ENCODE peak calls at places on chromosomes 5 and 9, in four cellular contexts. F, D, N and I are unnamed samples.

GRCh38 chr5:161846731-161847130 is 1.2 kb upstream of the GABRA1 start:
- DNase-seq in F (no peak), D (no peak), N (peak), I (no peak)

GRCh38 chr5:107231191-107231590 is 439.5 kb downstream of the EFNA5 start:
- DNase-seq in F (no peak), D (no peak), N (no peak), I (no peak)

GRCh38 chr5:50699737-50700136 is 33.3 kb downstream of the PARP8 start:
- DNase-seq in F (no peak), D (no peak), N (no peak), I (no peak)

GRCh38 chr5:138033916-138034315 is 1.0 kb upstream of the FAM13B start:
- DNase-seq in F (no peak), D (no peak), N (no peak), I (no peak)

GRCh38 chr5:119943148-119943547 is 313.8 kb downstream of the FAM170A start:
- DNase-seq in F (no peak), D (no peak), N (no peak), I (no peak)

GRCh38 chr9:77999231-77999631 is 32.4 kb downstream of the GNAQ start:
- DNase-seq in F (no peak), D (no peak), N (no peak), I (no peak)

GRCh38 chr5:126808619-126809018 is 31.7 kb downstream of the LMNB1 start:
- DNase-seq in F (no peak), D (no peak), N (no peak), I (no peak)

GRCh38 chr9:73532985-73533384 is 381.3 kb downstream of the ANXA1 start:
- DNase-seq in F (no peak), D (no peak), N (no peak), I (no peak)

GRCh38 chr9:121261107-121261460 is 6.9 kb upstream of the GSN start:
- DNase-seq in F (no peak), D (no peak), N (no peak), I (peak)

GRCh38 chr9:120388000-120388855 is 191.7 kb downstream of the CDK5RAP2 start:
- DNase-seq in F (no peak), D (no peak), N (no peak), I (peak)

GRCh38 chr5:122844136-122844915 is 1.1 kb upstream of the SNX24 start:
- DNase-seq in F (no peak), D (no peak), N (no peak), I (peak)

GRCh38 chr5:131671994-131672655 is 37.1 kb upstream of the RAPGEF6 start:
- DNase-seq in F (no peak), D (no peak), N (no peak), I (no peak)

GRCh38 chr9:113139225-113139829 is 11.5 kb upstream of the SLC31A2 start:
- DNase-seq in F (no peak), D (no peak), N (no peak), I (no peak)